ENCODE peak calls at places on chromosome 2, in six cellular contexts. Y, E, B, I, O and R are unnamed samples.
A peak's percentile ranks its signal among the peaks of the same experiment; 100 is the strongest.

GRCh38 chr2:227228061-227228667 is 63.7 kb downstream of the COL4A3 start:
- DNase-seq in I (no peak), E (no peak), O (no peak), Y (peak; percentile 29), B (no peak), R (peak; percentile 97)

GRCh38 chr2:209208211-209208610 is 215.6 kb upstream of the MAP2 start:
- DNase-seq in Y (peak; percentile 23), I (no peak), E (peak; percentile 41), B (peak; percentile 52), O (no peak), R (peak; percentile 14)

GRCh38 chr2:127145255-127145899 is 38.4 kb upstream of the BIN1 start:
- DNase-seq in Y (no peak), I (peak; percentile 27), E (no peak), B (no peak), O (no peak), R (peak; percentile 40)

GRCh38 chr2:226797289-226797988 is 2.2 kb downstream of the IRS1 start:
- DNase-seq in B (no peak), Y (peak; percentile 23), E (no peak), O (peak; percentile 66), I (peak; percentile 75), R (peak; percentile 53)

GRCh38 chr2:212495076-212495475 is 43.5 kb downstream of the ERBB4 start:
- DNase-seq in I (no peak), E (no peak), B (no peak), O (no peak), Y (no peak), R (no peak)

GRCh38 chr2:177164131-177164530 is 48.5 kb upstream of the HNRNPA3 start:
- DNase-seq in E (no peak), I (no peak), Y (no peak), O (no peak), B (no peak), R (no peak)

GRCh38 chr2:172179045-172179742 is 76.5 kb upstream of the DLX2 start:
- DNase-seq in E (no peak), O (no peak), Y (no peak), I (peak; percentile 35), B (no peak), R (no peak)

GRCh38 chr2:156321243-156321904 is 11.1 kb downstream of the NR4A2 start:
- DNase-seq in B (peak; percentile 45), E (no peak), Y (peak; percentile 31), I (no peak), O (no peak), R (peak; percentile 19)

GRCh38 chr2:235230809-235231601 is 262.8 kb upstream of the AGAP1 start:
- DNase-seq in I (no peak), B (no peak), E (no peak), O (no peak), Y (no peak), R (no peak)

GRCh38 chr2:54725343-54726099 is 2.1 kb downstream of the EML6 start:
- DNase-seq in Y (no peak), B (no peak), E (no peak), I (no peak), O (no peak), R (no peak)

GRCh38 chr2:37230581-37230980 is 815 bp downstream of the CEBPZ start:
- DNase-seq in E (no peak), B (peak; percentile 3), O (no peak), Y (no peak), I (no peak), R (no peak)

GRCh38 chr2:192195548-192196418 is 1.1 kb upstream of the TMEFF2 start:
- DNase-seq in B (peak; percentile 42), E (no peak), O (peak; percentile 59), Y (no peak), I (peak; percentile 15), R (peak; percentile 44)

GRCh38 chr2:127076924-127077323 is 30.0 kb downstream of the BIN1 start:
- DNase-seq in I (no peak), O (no peak), B (no peak), E (no peak), Y (no peak), R (peak; percentile 83)

GRCh38 chr2:10201201-10201600 is 78.7 kb downstream of the RRM2 start:
- DNase-seq in O (no peak), E (no peak), B (no peak), Y (no peak), I (no peak), R (no peak)

GRCh38 chr2:232345251-232345650 is 33.3 kb upstream of the ALPP start:
- DNase-seq in B (no peak), O (peak; percentile 35), Y (no peak), I (no peak), E (no peak), R (peak; percentile 37)

GRCh38 chr2:232342635-232343565 is 35.7 kb upstream of the ALPP start:
- DNase-seq in E (no peak), I (no peak), B (no peak), O (peak; percentile 54), Y (no peak), R (peak; percentile 41)

GRCh38 chr2:232341061-232341738 is 37.4 kb upstream of the ALPP start:
- DNase-seq in Y (no peak), O (peak; percentile 53), E (no peak), I (no peak), B (no peak), R (no peak)

GRCh38 chr2:232341739-232342126 is 36.8 kb upstream of the ALPP start:
- DNase-seq in I (no peak), O (peak; percentile 27), Y (no peak), E (no peak), B (no peak), R (no peak)

DNA sequence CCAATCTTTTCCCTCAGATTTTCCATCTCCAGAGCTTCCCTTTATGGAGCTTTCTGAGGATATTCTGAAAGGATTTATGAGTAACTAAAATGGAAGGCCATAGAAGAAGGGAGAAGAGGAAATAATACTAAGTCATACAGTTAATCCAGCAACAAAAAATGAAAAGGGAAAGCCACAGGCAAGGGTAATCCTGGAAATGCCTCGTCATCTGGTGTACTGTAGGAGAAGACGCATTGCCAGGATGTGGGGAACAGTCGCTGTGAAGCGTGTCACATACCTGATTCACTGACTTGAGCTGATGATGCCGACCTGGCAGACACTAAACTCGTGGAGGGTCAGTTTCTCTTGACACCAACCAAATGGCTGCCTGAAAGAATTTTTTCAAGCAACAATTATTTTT is 34.7 kb upstream of the ALPP start:
- DNase-seq in Y (no peak), I (no peak), B (no peak), E (no peak), O (no peak), R (no peak)
- TF ChIP-seq CTCF in Y (no peak), I (no peak), B (no peak), E (no peak), O (no peak), R (no peak)

GRCh38 chr2:160388464-160389263 is 104.9 kb downstream of the RBMS1 start:
- DNase-seq in E (no peak), I (no peak), B (no peak), Y (no peak), O (no peak), R (no peak)

GRCh38 chr2:160389875-160390274 is 103.7 kb downstream of the RBMS1 start:
- DNase-seq in Y (no peak), B (no peak), I (peak; percentile 64), E (no peak), O (no peak), R (no peak)

GRCh38 chr2:160390544-160391258 is 102.9 kb downstream of the RBMS1 start:
- DNase-seq in I (peak; percentile 76), E (no peak), O (no peak), Y (no peak), B (no peak), R (no peak)

GRCh38 chr2:160394153-160394552 is 99.5 kb downstream of the RBMS1 start:
- DNase-seq in O (no peak), E (no peak), B (no peak), Y (no peak), I (no peak), R (no peak)

GRCh38 chr2:160392201-160392600 is 101.4 kb downstream of the RBMS1 start:
- DNase-seq in I (peak; percentile 57), B (no peak), O (no peak), E (no peak), Y (no peak), R (no peak)
- H3K4me3 ChIP-seq in I (no peak overlapping the region), B (no peak overlapping the region), O (no peak overlapping the region), E (no peak overlapping the region), Y (no peak overlapping the region), R (no peak overlapping the region)

DNA sequence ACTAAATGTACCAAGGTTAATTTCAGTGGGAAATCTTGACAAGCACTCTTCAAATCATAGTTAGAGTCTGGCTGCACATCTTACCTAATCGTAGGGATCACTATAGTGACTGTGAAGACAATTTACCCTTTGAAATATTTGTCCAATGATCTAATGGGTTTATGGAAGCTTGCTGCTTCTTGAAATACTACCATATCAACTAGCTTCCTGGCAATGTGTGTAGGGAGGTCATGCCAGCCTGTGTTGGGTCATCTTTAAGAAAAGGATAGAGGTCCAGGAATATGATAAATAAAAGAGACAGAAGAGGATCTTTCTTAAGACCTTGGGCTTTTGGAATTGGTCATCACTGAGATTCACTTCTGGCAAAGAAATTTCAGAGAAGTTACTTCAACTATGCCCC is 84.4 kb downstream of the POLE4 start:
- DNase-seq in I (no peak), O (no peak), E (no peak), B (no peak), Y (no peak), R (no peak)
- H3K4me1 ChIP-seq in I (peaks cover 12% of the 10 kb centered on the region), O (peaks cover 26% of the 10 kb centered on the region), E (peaks cover 5% of the 10 kb centered on the region), B (no peaks in the 10 kb centered on the region), Y (no peaks in the 10 kb centered on the region), R (peaks cover 13% of the 10 kb centered on the region)

GRCh38 chr2:184611221-184612085 is 13.1 kb downstream of the ZNF804A start:
- DNase-seq in E (peak; percentile 19), B (peak; percentile 36), O (no peak), Y (no peak), I (peak; percentile 48), R (no peak)
- TF ChIP-seq CTCF in E (peak; percentile 32), B (peak; percentile 43), O (no peak), Y (peak; percentile 29), I (peak; percentile 60), R (peak; percentile 15)

DNA sequence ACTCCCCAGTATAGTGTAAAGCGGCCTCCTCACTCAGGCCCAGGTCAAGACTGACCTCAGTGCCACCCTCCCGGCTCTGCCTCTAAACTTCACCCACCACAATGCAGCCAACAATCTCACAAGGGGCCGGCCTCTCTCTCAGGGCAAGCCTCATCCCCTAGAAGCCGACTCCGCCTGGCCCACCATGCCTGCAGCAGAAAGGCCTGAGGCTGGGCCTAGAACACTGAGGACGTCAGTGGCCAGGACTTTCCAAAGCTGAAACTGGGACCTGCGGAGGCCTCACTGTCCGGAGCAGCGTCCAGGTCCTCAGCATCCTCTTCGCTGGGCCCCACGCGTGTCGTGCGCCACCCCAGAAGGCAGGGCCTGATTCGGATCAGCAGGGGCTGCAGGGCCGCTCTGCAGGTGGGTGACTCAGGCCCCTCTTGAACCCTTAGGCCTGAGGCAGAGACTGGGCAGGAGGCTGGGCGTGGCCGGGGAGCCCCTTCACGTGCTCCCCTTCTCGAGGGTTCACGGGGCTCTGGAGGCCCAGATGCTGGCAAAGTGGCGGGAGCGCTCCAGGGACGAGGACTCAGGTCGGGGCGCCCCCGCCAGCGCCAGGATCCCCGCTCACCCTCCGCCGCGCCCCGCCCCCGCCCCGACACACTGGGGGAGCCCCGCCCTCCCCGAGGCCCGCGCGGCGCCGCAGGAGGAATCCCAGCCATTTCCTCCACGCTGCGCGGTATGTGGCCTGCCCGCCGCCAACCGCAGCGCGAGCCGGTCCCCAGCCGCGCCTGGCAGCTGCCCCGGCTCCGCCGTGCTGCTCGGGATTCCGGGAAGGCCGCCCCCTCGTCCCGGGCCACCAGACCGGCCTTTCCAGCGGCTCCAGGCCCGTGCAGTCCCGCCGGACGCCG is 53.1 kb downstream of the PKDCC start:
- DNase-seq in B (no peak), Y (peak; percentile 53), E (no peak), O (peak; percentile 80), I (peak; percentile 69), R (peak; percentile 67)
- H3K4me3 ChIP-seq in B (no peak overlapping the region), Y (peak overlapping the region; percentile 6), E (no peak overlapping the region), O (peak overlapping the region; percentile 52), I (no peak overlapping the region), R (peak overlapping the region; percentile 64)